ENCODE peak calls at places on chromosome 11, in five cellular contexts. J is GM18507, C is fibroblast of mammary gland, Q is HT1080, T is SW480. H is an unnamed sample.

GRCh38 chr11:33040127-33040861 is 922 bp downstream of the TCP11L1 start:
- DNase-seq in J (no peak), C (peak), Q (no peak), T (peak), H (no peak)

GRCh38 chr11:95586155-95586554 is 203.4 kb downstream of the FAM76B start:
- DNase-seq in Q (no peak), J (no peak), T (no peak), C (no peak), H (no peak)

GRCh38 chr11:95231881-95232605 is 1.0 kb upstream of the SESN3 start:
- DNase-seq in C (peak), J (no peak), Q (no peak), T (no peak), H (peak)

GRCh38 chr11:63099555-63099954 is 44.5 kb downstream of the SLC22A24 start:
- DNase-seq in C (no peak), J (no peak), Q (no peak), T (no peak), H (no peak)

GRCh38 chr11:69115586-69116560 is 39.9 kb upstream of the SMIM38 start:
- DNase-seq in C (no peak), Q (no peak), J (no peak), T (peak), H (peak)

GRCh38 chr11:110250168-110250567 is 46.2 kb downstream of the RDX start:
- DNase-seq in Q (no peak), J (no peak), T (no peak), C (no peak), H (no peak)

GRCh38 chr11:70567680-70568503 is 169.6 kb downstream of the CTTN start:
- DNase-seq in C (peak), T (peak), J (no peak), Q (peak), H (peak)

GRCh38 chr11:9663699-9664275 is at the start of gene SWAP70:
- DNase-seq in J (peak), T (peak), Q (peak), C (peak), H (peak)

GRCh38 chr11:1644601-1645356 is 15.2 kb downstream of the KRTAP5-5 start:
- DNase-seq in T (no peak), J (no peak), C (no peak), Q (no peak), H (no peak)

GRCh38 chr11:79708319-79708928 is 267.6 kb upstream of the TENM4 start:
- DNase-seq in J (peak), C (peak), Q (peak), T (peak), H (no peak)

GRCh38 chr11:63682045-63682915 is 980 bp downstream of the RTN3 start:
- DNase-seq in C (peak), Q (peak), T (peak), J (no peak), H (peak)

GRCh38 chr11:2816517-2816916 is 69.1 kb downstream of the CDKN1C start:
- DNase-seq in T (no peak), Q (no peak), J (no peak), C (no peak), H (no peak)

GRCh38 chr11:110335358-110335757 is 38.9 kb upstream of the RDX start:
- DNase-seq in C (no peak), Q (no peak), J (no peak), T (no peak), H (no peak)

GRCh38 chr11:4025957-4026324 is 68.7 kb upstream of the RRM1 start:
- DNase-seq in T (no peak), C (peak), J (no peak), Q (no peak), H (no peak)

GRCh38 chr11:16572946-16573345 is 165.5 kb upstream of the C11orf58 start:
- DNase-seq in T (peak), C (no peak), Q (no peak), J (no peak), H (no peak)

GRCh38 chr11:34679681-34680080 is 58.8 kb downstream of the EHF start:
- DNase-seq in C (no peak), T (no peak), Q (no peak), J (no peak), H (no peak)

GRCh38 chr11:47468598-47469214 is 19.8 kb upstream of the RAPSN start:
- DNase-seq in T (no peak), C (peak), Q (no peak), J (no peak), H (no peak)

GRCh38 chr11:69445131-69445470 is 36.4 kb upstream of the LINC01488 start:
- DNase-seq in J (no peak), Q (no peak), C (no peak), T (no peak), H (no peak)

GRCh38 chr11:36460220-36460619 is 49.9 kb downstream of the TRAF6 start:
- DNase-seq in J (no peak), T (no peak), C (no peak), Q (no peak), H (no peak)

GRCh38 chr11:20015101-20015500 is 145.2 kb downstream of the DBX1 start:
- DNase-seq in T (no peak), J (no peak), C (peak), Q (no peak), H (no peak)

GRCh38 chr11:96162816-96163499 is 180.0 kb downstream of the MAML2 start:
- DNase-seq in C (peak), J (no peak), T (no peak), Q (peak), H (no peak)

GRCh38 chr11:26245046-26245445 is 86.9 kb upstream of the ANO3 start:
- DNase-seq in Q (no peak), J (no peak), T (no peak), C (peak), H (no peak)

GRCh38 chr11:501683-502287 is 5.3 kb downstream of the RNH1 start:
- DNase-seq in C (no peak), J (no peak), Q (no peak), T (no peak), H (no peak)